ENCODE peak calls at places on chromosomes 11 and 22, in eight cellular contexts. S is keratinocyte, L is K562, N is A673, R is hepatocyte, T is DND-41, M is endothelial cell of umbilical vein, P is PC-9. O is an unnamed sample.

GRCh38 chr11:5380740-5381342 is 2.8 kb upstream of the OR51M1 start:
- DNase-seq in L (peak; percentile 53), N (peak; percentile 61), M (peak; percentile 69), T (peak; percentile 42), S (peak; percentile 2), R (peak; percentile 79), P (no peak), O (peak; percentile 5)

GRCh38 chr11:32196137-32196536 is 105.3 kb downstream of the RCN1 start:
- DNase-seq in R (no peak), T (no peak), L (no peak), S (no peak), P (no peak), N (no peak), M (no peak), O (no peak)

GRCh38 chr11:2376751-2377451 is at the start of gene CD81:
- DNase-seq in T (peak; percentile 65), L (peak; percentile 86), M (no peak), P (no peak), R (peak; percentile 82), N (peak; percentile 34), S (no peak), O (no peak)

GRCh38 chr11:109552376-109552775 is 130.4 kb downstream of the C11orf87 start:
- DNase-seq in L (no peak), M (no peak), S (no peak), R (no peak), N (no peak), T (no peak), P (no peak), O (no peak)

GRCh38 chr11:69511358-69512015 is 30.0 kb downstream of the LINC01488 start:
- DNase-seq in M (no peak), P (no peak), L (no peak), R (no peak), T (no peak), N (no peak), S (no peak), O (no peak)

GRCh38 chr11:132258865-132259264 is 888.5 kb downstream of the NTM start:
- DNase-seq in M (no peak), N (no peak), R (no peak), L (no peak), P (no peak), S (no peak), T (no peak), O (no peak)

GRCh38 chr11:114141863-114142590 is 82.5 kb downstream of the ZBTB16 start:
- DNase-seq in S (no peak), L (no peak), P (no peak), N (peak; percentile 59), R (no peak), T (no peak), M (no peak), O (no peak)

GRCh38 chr11:72001834-72002591 is 3.3 kb downstream of the IL18BP start:
- DNase-seq in P (no peak), L (no peak), S (no peak), R (no peak), M (no peak), N (no peak), T (no peak), O (no peak)

GRCh38 chr11:35610636-35611035 is 7.6 kb upstream of the FJX1 start:
- DNase-seq in P (no peak), S (no peak), N (no peak), L (no peak), R (no peak), M (no peak), T (no peak), O (no peak)

GRCh38 chr11:79273781-79274180 is 167.0 kb downstream of the TENM4 start:
- DNase-seq in S (no peak), N (peak; percentile 14), P (no peak), T (no peak), L (no peak), M (no peak), R (no peak), O (no peak)

GRCh38 chr11:68347841-68348240 is 35.5 kb downstream of the LRP5 start:
- DNase-seq in T (no peak), P (no peak), L (no peak), S (no peak), R (no peak), M (no peak), N (no peak), O (no peak)

GRCh38 chr11:75174781-75175370 is 24.0 kb downstream of the SLCO2B1 start:
- DNase-seq in L (no peak), R (no peak), P (no peak), M (no peak), T (peak; percentile 49), S (no peak), N (no peak), O (no peak)

GRCh38 chr11:112465433-112466024 is 204.9 kb upstream of the PLET1 start:
- DNase-seq in L (no peak), P (peak; percentile 5), T (no peak), M (no peak), N (no peak), R (peak; percentile 19), S (no peak), O (no peak)

GRCh38 chr11:119509969-119510401 is 87.0 kb upstream of the THY1 start:
- DNase-seq in R (peak; percentile 64), L (no peak), N (peak; percentile 55), S (no peak), P (peak; percentile 44), M (no peak), T (no peak), O (no peak)

GRCh38 chr22:45205624-45205925 is 35.1 kb downstream of the KIAA0930 start:
- DNase-seq in M (no peak), L (no peak), R (no peak), P (no peak), S (no peak), T (no peak), N (no peak), O (no peak)

DNA sequence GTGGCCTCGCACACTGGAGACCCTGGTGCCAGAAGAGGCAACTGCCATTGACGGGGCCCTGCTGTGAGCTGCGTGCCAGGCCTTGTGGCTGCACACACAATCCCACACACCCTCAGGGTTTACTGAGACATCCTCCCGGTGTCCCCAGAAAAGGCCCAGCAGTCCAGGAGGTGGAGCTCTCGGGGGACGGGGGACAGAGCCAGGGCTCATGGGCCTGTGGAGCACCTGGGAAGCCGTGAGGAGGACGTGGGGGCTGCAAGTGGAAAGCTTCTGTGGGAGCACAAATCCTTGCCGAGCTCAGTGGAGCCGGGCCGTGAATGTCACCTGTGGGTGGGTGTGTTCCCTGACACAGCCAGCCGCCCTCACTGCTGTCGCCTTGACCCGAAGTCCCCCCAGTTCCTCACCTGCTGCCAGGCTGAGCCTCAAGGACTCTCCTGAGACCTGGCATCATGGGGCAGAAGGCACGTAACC is 609.7 kb downstream of the TBC1D22A start:
- DNase-seq in L (no peak), N (no peak), M (no peak), S (no peak), P (no peak), R (no peak), T (no peak), O (no peak)
- H3K9me3 ChIP-seq in L (no peaks in the 10 kb centered on the region), N (no peaks in the 10 kb centered on the region), M (no peaks in the 10 kb centered on the region), S (peaks cover 6% of the 10 kb centered on the region), P (no peaks in the 10 kb centered on the region), R (no peaks in the 10 kb centered on the region), T (no peaks in the 10 kb centered on the region), O (no peaks in the 10 kb centered on the region)

GRCh38 chr22:23856721-23857605 is 712 bp upstream of the SLC2A11 start:
- DNase-seq in T (no peak), S (no peak), L (no peak), N (peak; percentile 27), M (peak; percentile 31), R (peak; percentile 73), P (peak; percentile 90), O (no peak)
- TF ChIP-seq EZH2 in T (no peak), S (no peak), L (no peak), N (no peak), M (no peak), R (no peak), P (no peak), O (no peak)

GRCh38 chr22:48948575-48949170 is 879.0 kb downstream of the BRD1 start:
- DNase-seq in P (no peak), R (peak; percentile 1), N (no peak), S (no peak), M (no peak), T (no peak), L (no peak), O (no peak)
- H3K9me3 ChIP-seq in P (no peaks in the 10 kb centered on the region), R (no peaks in the 10 kb centered on the region), N (no peaks in the 10 kb centered on the region), S (peaks cover 12% of the 10 kb centered on the region), M (peaks cover 14% of the 10 kb centered on the region), T (no peaks in the 10 kb centered on the region), L (no peaks in the 10 kb centered on the region), O (no peaks in the 10 kb centered on the region)

DNA sequence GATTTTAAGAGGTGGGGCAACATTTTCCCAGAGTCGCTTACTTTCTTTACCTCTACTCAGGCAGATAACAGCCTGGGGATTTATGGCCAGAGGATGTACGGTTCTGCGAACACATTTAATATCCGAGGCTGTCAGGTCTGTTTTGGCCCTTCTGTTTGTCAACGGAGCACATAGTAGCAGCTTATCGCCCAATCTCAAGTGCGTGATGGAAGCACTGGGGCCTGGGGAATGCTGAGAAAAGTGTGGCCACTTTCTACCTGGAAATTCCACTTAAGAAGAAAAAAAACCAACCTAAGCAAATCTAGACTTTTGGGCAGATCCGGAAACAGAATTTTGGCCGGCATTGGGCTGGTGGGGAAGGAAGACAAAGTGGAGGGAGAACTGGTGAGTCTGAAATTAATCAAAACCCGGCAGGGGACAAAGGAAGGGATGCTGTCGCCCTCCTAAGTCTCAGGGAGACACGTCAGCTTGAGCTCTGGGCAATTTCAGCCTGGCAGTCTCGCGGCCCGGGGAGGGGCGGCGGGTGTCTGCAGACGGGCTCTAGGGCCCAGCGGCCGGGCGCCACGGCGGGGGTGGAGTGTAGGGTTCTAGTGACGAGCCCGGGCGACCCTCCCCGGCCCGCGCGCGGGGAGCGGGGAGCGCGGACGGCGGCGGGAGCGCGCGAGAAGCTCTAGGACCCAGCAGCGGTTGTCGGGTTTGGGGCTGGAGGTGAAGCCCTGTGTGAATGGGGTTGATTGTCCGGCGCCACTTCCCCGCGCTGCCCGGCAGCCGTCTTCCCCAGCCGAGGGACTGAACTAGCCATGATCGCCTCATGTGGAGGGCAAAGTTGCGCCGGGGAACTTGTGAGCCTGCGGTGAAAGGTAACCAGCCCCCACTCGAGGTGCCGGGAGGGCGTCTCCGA is at the start of gene AMOTL1:
- DNase-seq in L (peak; percentile 75), N (peak; percentile 99), S (no peak), T (no peak), P (peak; percentile 92), M (peak; percentile 85), R (peak; percentile 96), O (no peak)
- TF ChIP-seq EZH2 in L (no peak), N (no peak), S (no peak), T (no peak), P (no peak), M (no peak), R (no peak), O (no peak)

GRCh38 chr22:47355776-47356432 is 593.5 kb downstream of the TBC1D22A start:
- DNase-seq in T (no peak), S (no peak), P (no peak), M (no peak), N (no peak), R (no peak), L (no peak), O (no peak)
- H3K9me3 ChIP-seq in T (no peaks in the 10 kb centered on the region), S (peaks cover 8% of the 10 kb centered on the region), P (no peaks in the 10 kb centered on the region), M (no peaks in the 10 kb centered on the region), N (no peaks in the 10 kb centered on the region), R (no peaks in the 10 kb centered on the region), L (no peaks in the 10 kb centered on the region), O (no peaks in the 10 kb centered on the region)